ENCODE peak calls at places on chromosomes 11 and 22, in five cellular contexts. One of them, this sample, is unnamed.

GRCh38 chr11:103091024-103091423 is 936 bp downstream of the DCUN1D5 start:
- DNase-seq in body of pancreas: no peak
- DNase-seq in choroid plexus epithelial cell: peak
- DNase-seq in astrocyte of the cerebellum: no peak
- DNase-seq in fibroblast of lung: no peak
- DNase-seq in this sample: no peak

GRCh38 chr22:36770946-36771340 is 5.0 kb downstream of the IFT27 start:
- DNase-seq in choroid plexus epithelial cell: no peak
- DNase-seq in body of pancreas: no peak
- DNase-seq in astrocyte of the cerebellum: no peak
- DNase-seq in fibroblast of lung: no peak
- DNase-seq in this sample: no peak

GRCh38 chr11:109285465-109285864 is 136.5 kb upstream of the C11orf87 start:
- DNase-seq in fibroblast of lung: no peak
- DNase-seq in choroid plexus epithelial cell: no peak
- DNase-seq in astrocyte of the cerebellum: no peak
- DNase-seq in body of pancreas: no peak
- DNase-seq in this sample: no peak

GRCh38 chr11:32323814-32324130 is 111.6 kb downstream of the WT1 start:
- DNase-seq in fibroblast of lung: no peak
- DNase-seq in body of pancreas: no peak
- DNase-seq in choroid plexus epithelial cell: no peak
- DNase-seq in astrocyte of the cerebellum: no peak
- DNase-seq in this sample: no peak

GRCh38 chr11:2892215-2893020 is 6.8 kb upstream of the CDKN1C start:
- DNase-seq in body of pancreas: no peak
- DNase-seq in choroid plexus epithelial cell: peak
- DNase-seq in astrocyte of the cerebellum: no peak
- DNase-seq in fibroblast of lung: peak
- DNase-seq in this sample: no peak

GRCh38 chr11:69801513-69802335 is 17.5 kb downstream of the FGF3 start:
- DNase-seq in astrocyte of the cerebellum: no peak
- DNase-seq in fibroblast of lung: peak
- DNase-seq in choroid plexus epithelial cell: peak
- DNase-seq in body of pancreas: peak
- DNase-seq in this sample: no peak

GRCh38 chr11:34601085-34601444 is 19.8 kb upstream of the EHF start:
- DNase-seq in fibroblast of lung: peak
- DNase-seq in astrocyte of the cerebellum: no peak
- DNase-seq in body of pancreas: no peak
- DNase-seq in choroid plexus epithelial cell: peak
- DNase-seq in this sample: peak

GRCh38 chr22:50027639-50028537 is 15.3 kb upstream of the IL17REL start:
- DNase-seq in fibroblast of lung: peak
- DNase-seq in astrocyte of the cerebellum: no peak
- DNase-seq in body of pancreas: no peak
- DNase-seq in choroid plexus epithelial cell: peak
- DNase-seq in this sample: no peak

GRCh38 chr22:49324527-49325491 is 502.9 kb downstream of the BRD1 start:
- DNase-seq in body of pancreas: no peak
- DNase-seq in fibroblast of lung: no peak
- DNase-seq in choroid plexus epithelial cell: no peak
- DNase-seq in astrocyte of the cerebellum: no peak
- DNase-seq in this sample: no peak

GRCh38 chr11:28636033-28636432 is 527.8 kb downstream of the METTL15 start:
- DNase-seq in body of pancreas: no peak
- DNase-seq in choroid plexus epithelial cell: no peak
- DNase-seq in astrocyte of the cerebellum: peak
- DNase-seq in fibroblast of lung: no peak
- DNase-seq in this sample: peak

GRCh38 chr22:26890870-26891269 is 233.5 kb downstream of the MIAT start:
- DNase-seq in astrocyte of the cerebellum: no peak
- DNase-seq in body of pancreas: no peak
- DNase-seq in fibroblast of lung: no peak
- DNase-seq in choroid plexus epithelial cell: no peak
- DNase-seq in this sample: no peak

GRCh38 chr11:44519989-44520737 is 45.3 kb upstream of the CD82 start:
- DNase-seq in choroid plexus epithelial cell: no peak
- DNase-seq in body of pancreas: peak
- DNase-seq in astrocyte of the cerebellum: no peak
- DNase-seq in fibroblast of lung: peak
- DNase-seq in this sample: no peak

GRCh38 chr11:126573325-126574076 is 218.0 kb downstream of the ST3GAL4 start:
- DNase-seq in choroid plexus epithelial cell: peak
- DNase-seq in body of pancreas: no peak
- DNase-seq in astrocyte of the cerebellum: no peak
- DNase-seq in fibroblast of lung: no peak
- DNase-seq in this sample: no peak

GRCh38 chr22:43370045-43370444 is 26.9 kb upstream of the SCUBE1 start:
- DNase-seq in fibroblast of lung: no peak
- DNase-seq in choroid plexus epithelial cell: no peak
- DNase-seq in body of pancreas: no peak
- DNase-seq in astrocyte of the cerebellum: no peak
- DNase-seq in this sample: no peak

GRCh38 chr11:112967082-112967481 is 5.9 kb downstream of the NCAM1 start:
- DNase-seq in astrocyte of the cerebellum: no peak
- DNase-seq in fibroblast of lung: no peak
- DNase-seq in choroid plexus epithelial cell: no peak
- DNase-seq in body of pancreas: no peak
- DNase-seq in this sample: no peak

GRCh38 chr11:119483881-119484371 is 61.0 kb upstream of the THY1 start:
- DNase-seq in fibroblast of lung: no peak
- DNase-seq in astrocyte of the cerebellum: no peak
- DNase-seq in body of pancreas: no peak
- DNase-seq in choroid plexus epithelial cell: no peak
- DNase-seq in this sample: no peak

GRCh38 chr11:66559141-66559861 is 9.1 kb downstream of the CTSF start:
- DNase-seq in fibroblast of lung: peak
- DNase-seq in astrocyte of the cerebellum: no peak
- DNase-seq in body of pancreas: peak
- DNase-seq in choroid plexus epithelial cell: no peak
- DNase-seq in this sample: no peak

GRCh38 chr11:110200241-110200640 is 96.2 kb downstream of the RDX start:
- DNase-seq in body of pancreas: no peak
- DNase-seq in fibroblast of lung: peak
- DNase-seq in astrocyte of the cerebellum: no peak
- DNase-seq in choroid plexus epithelial cell: peak
- DNase-seq in this sample: no peak

GRCh38 chr22:22877523-22878210 is 9.9 kb upstream of the IGLL5 start:
- DNase-seq in fibroblast of lung: peak
- DNase-seq in body of pancreas: peak
- DNase-seq in astrocyte of the cerebellum: no peak
- DNase-seq in choroid plexus epithelial cell: peak
- DNase-seq in this sample: peak

GRCh38 chr11:59187587-59187986 is 15.7 kb downstream of the DTX4 start:
- DNase-seq in fibroblast of lung: peak
- DNase-seq in choroid plexus epithelial cell: no peak
- DNase-seq in body of pancreas: peak
- DNase-seq in astrocyte of the cerebellum: no peak
- DNase-seq in this sample: no peak

GRCh38 chr11:114281388-114281956 is 14.7 kb upstream of the NNMT start:
- DNase-seq in body of pancreas: no peak
- DNase-seq in astrocyte of the cerebellum: no peak
- DNase-seq in choroid plexus epithelial cell: no peak
- DNase-seq in fibroblast of lung: no peak
- DNase-seq in this sample: no peak

GRCh38 chr22:30606455-30607299 is at the start of gene TCN2:
- DNase-seq in body of pancreas: peak
- DNase-seq in choroid plexus epithelial cell: peak
- DNase-seq in fibroblast of lung: peak
- DNase-seq in astrocyte of the cerebellum: peak
- DNase-seq in this sample: peak

GRCh38 chr11:112507281-112507680 is 246.6 kb upstream of the PLET1 start:
- DNase-seq in body of pancreas: no peak
- DNase-seq in astrocyte of the cerebellum: no peak
- DNase-seq in choroid plexus epithelial cell: no peak
- DNase-seq in fibroblast of lung: no peak
- DNase-seq in this sample: no peak

GRCh38 chr11:75481602-75482309 is 44.0 kb downstream of the GDPD5 start:
- DNase-seq in fibroblast of lung: no peak
- DNase-seq in astrocyte of the cerebellum: no peak
- DNase-seq in choroid plexus epithelial cell: no peak
- DNase-seq in body of pancreas: no peak
- DNase-seq in this sample: no peak

GRCh38 chr11:118524757-118525465 is 2.4 kb upstream of the TTC36 start:
- DNase-seq in fibroblast of lung: no peak
- DNase-seq in astrocyte of the cerebellum: no peak
- DNase-seq in choroid plexus epithelial cell: no peak
- DNase-seq in body of pancreas: no peak
- DNase-seq in this sample: no peak

DNA sequence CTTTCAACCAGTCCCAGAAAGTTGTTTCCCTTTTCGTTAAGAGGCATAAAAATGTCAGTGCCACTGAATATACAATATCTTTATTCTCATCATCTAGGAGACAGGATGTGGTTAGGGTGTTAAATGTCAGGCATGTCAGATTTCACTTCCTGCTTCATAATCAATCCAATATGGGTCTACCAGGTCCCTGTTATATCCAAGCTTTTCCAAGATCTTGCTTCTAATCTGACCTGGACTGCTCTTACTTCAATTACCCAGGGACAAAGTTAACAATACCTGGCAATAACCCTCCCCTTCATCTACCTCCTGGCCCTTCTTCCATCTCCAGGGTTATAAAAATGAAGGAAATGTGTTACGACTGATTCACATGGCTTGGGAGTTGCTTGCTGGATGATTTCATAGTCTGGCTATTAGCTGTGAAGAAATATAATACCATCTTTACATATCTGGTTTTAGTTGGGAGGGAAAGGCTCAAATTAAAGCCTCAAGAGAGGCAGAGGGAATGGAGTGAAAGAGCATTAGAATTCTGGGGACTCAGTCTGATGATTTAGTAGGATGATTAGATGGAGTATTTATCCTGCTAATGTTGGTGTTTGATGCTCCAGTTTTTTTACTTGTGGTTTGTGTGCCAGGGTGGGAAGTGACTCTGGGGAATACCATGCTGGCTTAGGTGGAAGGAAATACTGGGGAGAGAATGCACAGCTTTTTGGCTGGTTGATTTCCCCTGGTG is 534.3 kb downstream of the ETS1 start:
- DNase-seq in choroid plexus epithelial cell: peak
- DNase-seq in astrocyte of the cerebellum: no peak
- DNase-seq in body of pancreas: no peak
- DNase-seq in fibroblast of lung: peak
- DNase-seq in this sample: peak
- H3K4me3 ChIP-seq in choroid plexus epithelial cell: no peak
- H3K4me3 ChIP-seq in astrocyte of the cerebellum: no peak
- H3K4me3 ChIP-seq in body of pancreas: no peak
- H3K4me3 ChIP-seq in fibroblast of lung: no peak
- H3K4me3 ChIP-seq in this sample: peak

GRCh38 chr11:72767203-72768062 is 15.2 kb upstream of the ARAP1 start:
- DNase-seq in fibroblast of lung: no peak
- DNase-seq in body of pancreas: no peak
- DNase-seq in astrocyte of the cerebellum: no peak
- DNase-seq in choroid plexus epithelial cell: no peak
- DNase-seq in this sample: no peak

GRCh38 chr11:72763823-72764222 is 11.6 kb upstream of the ARAP1 start:
- DNase-seq in body of pancreas: no peak
- DNase-seq in astrocyte of the cerebellum: no peak
- DNase-seq in choroid plexus epithelial cell: no peak
- DNase-seq in fibroblast of lung: no peak
- DNase-seq in this sample: no peak

GRCh38 chr11:72762641-72763304 is 10.6 kb upstream of the ARAP1 start:
- DNase-seq in astrocyte of the cerebellum: no peak
- DNase-seq in fibroblast of lung: no peak
- DNase-seq in body of pancreas: no peak
- DNase-seq in choroid plexus epithelial cell: no peak
- DNase-seq in this sample: no peak

GRCh38 chr11:72766152-72766902 is 14.1 kb upstream of the ARAP1 start:
- DNase-seq in astrocyte of the cerebellum: no peak
- DNase-seq in body of pancreas: no peak
- DNase-seq in fibroblast of lung: no peak
- DNase-seq in choroid plexus epithelial cell: no peak
- DNase-seq in this sample: no peak

GRCh38 chr11:72764503-72764902 is 12.3 kb upstream of the ARAP1 start:
- DNase-seq in astrocyte of the cerebellum: no peak
- DNase-seq in body of pancreas: peak
- DNase-seq in fibroblast of lung: no peak
- DNase-seq in choroid plexus epithelial cell: no peak
- DNase-seq in this sample: no peak
- TF ChIP-seq CTCF in astrocyte of the cerebellum: no peak
- TF ChIP-seq CTCF in body of pancreas: peak
- TF ChIP-seq CTCF in fibroblast of lung: no peak
- TF ChIP-seq CTCF in choroid plexus epithelial cell: no peak
- TF ChIP-seq CTCF in this sample: no peak

GRCh38 chr22:39151329-39151975 is 1.0 kb downstream of the CBX7 start:
- DNase-seq in choroid plexus epithelial cell: no peak
- DNase-seq in fibroblast of lung: no peak
- DNase-seq in body of pancreas: no peak
- DNase-seq in astrocyte of the cerebellum: no peak
- DNase-seq in this sample: no peak

GRCh38 chr22:39152024-39152510 is 413 bp downstream of the CBX7 start:
- DNase-seq in fibroblast of lung: no peak
- DNase-seq in choroid plexus epithelial cell: no peak
- DNase-seq in body of pancreas: no peak
- DNase-seq in astrocyte of the cerebellum: no peak
- DNase-seq in this sample: no peak

GRCh38 chr22:39148727-39149535 is 3.5 kb downstream of the CBX7 start:
- DNase-seq in astrocyte of the cerebellum: no peak
- DNase-seq in body of pancreas: peak
- DNase-seq in fibroblast of lung: no peak
- DNase-seq in choroid plexus epithelial cell: peak
- DNase-seq in this sample: no peak

GRCh38 chr22:39150848-39151215 is 1.6 kb downstream of the CBX7 start:
- DNase-seq in body of pancreas: no peak
- DNase-seq in fibroblast of lung: no peak
- DNase-seq in astrocyte of the cerebellum: no peak
- DNase-seq in choroid plexus epithelial cell: no peak
- DNase-seq in this sample: no peak

GRCh38 chr22:39149915-39150847 is 2.3 kb downstream of the CBX7 start:
- DNase-seq in body of pancreas: no peak
- DNase-seq in choroid plexus epithelial cell: no peak
- DNase-seq in astrocyte of the cerebellum: no peak
- DNase-seq in fibroblast of lung: no peak
- DNase-seq in this sample: no peak
- H3K4me3 ChIP-seq in body of pancreas: no peak
- H3K4me3 ChIP-seq in choroid plexus epithelial cell: no peak
- H3K4me3 ChIP-seq in astrocyte of the cerebellum: no peak
- H3K4me3 ChIP-seq in fibroblast of lung: no peak
- H3K4me3 ChIP-seq in this sample: no peak

GRCh38 chr11:29959488-29959887 is 57.3 kb downstream of the KCNA4 start:
- DNase-seq in astrocyte of the cerebellum: no peak
- DNase-seq in choroid plexus epithelial cell: no peak
- DNase-seq in fibroblast of lung: no peak
- DNase-seq in body of pancreas: no peak
- DNase-seq in this sample: no peak

GRCh38 chr11:29963068-29963467 is 53.8 kb downstream of the KCNA4 start:
- DNase-seq in astrocyte of the cerebellum: no peak
- DNase-seq in fibroblast of lung: no peak
- DNase-seq in body of pancreas: no peak
- DNase-seq in choroid plexus epithelial cell: no peak
- DNase-seq in this sample: no peak

GRCh38 chr11:29957406-29957805 is 59.4 kb downstream of the KCNA4 start:
- DNase-seq in fibroblast of lung: no peak
- DNase-seq in choroid plexus epithelial cell: no peak
- DNase-seq in body of pancreas: no peak
- DNase-seq in astrocyte of the cerebellum: no peak
- DNase-seq in this sample: no peak

GRCh38 chr11:29963796-29964195 is 53.0 kb downstream of the KCNA4 start:
- DNase-seq in body of pancreas: no peak
- DNase-seq in astrocyte of the cerebellum: no peak
- DNase-seq in fibroblast of lung: no peak
- DNase-seq in choroid plexus epithelial cell: no peak
- DNase-seq in this sample: no peak

GRCh38 chr11:29962243-29962642 is 54.6 kb downstream of the KCNA4 start:
- DNase-seq in choroid plexus epithelial cell: no peak
- DNase-seq in astrocyte of the cerebellum: no peak
- DNase-seq in fibroblast of lung: no peak
- DNase-seq in body of pancreas: no peak
- DNase-seq in this sample: no peak
- TF ChIP-seq CTCF in choroid plexus epithelial cell: no peak
- TF ChIP-seq CTCF in astrocyte of the cerebellum: peak
- TF ChIP-seq CTCF in fibroblast of lung: no peak
- TF ChIP-seq CTCF in body of pancreas: peak
- TF ChIP-seq CTCF in this sample: no peak